ENCODE peak calls at places on chromosomes 1 and 21, in six cellular contexts. E is tibial nerve, B is heart right ventricle, L is OCI-LY7, C is right lobe of liver, S is heart left ventricle. O is an unnamed sample. For H3K4me1, the result is how much of the 10 kb centered on the place peaks cover.

GRCh38 chr1:247681288-247681897 is 1.9 kb upstream of the OR13G1 start:
- DNase-seq in E (peak), B (no peak), L (peak), C (no peak), S (no peak), O (no peak)

GRCh38 chr1:225044258-225044657 is 114.8 kb downstream of the DNAH14 start:
- DNase-seq in E (no peak), B (no peak), L (no peak), C (no peak), S (no peak), O (no peak)

GRCh38 chr1:33300673-33301072 is 20.2 kb downstream of the A3GALT2 start:
- DNase-seq in E (peak), B (peak), L (no peak), C (no peak), S (peak), O (peak)

GRCh38 chr1:36231191-36231590 is 6.9 kb downstream of the THRAP3 start:
- DNase-seq in E (no peak), B (no peak), L (no peak), C (no peak), S (no peak), O (no peak)

GRCh38 chr1:19771350-19771749 is 28.4 kb downstream of the TMCO4 start:
- DNase-seq in E (no peak), B (no peak), L (no peak), C (no peak), S (no peak), O (no peak)

GRCh38 chr1:186212574-186213224 is 162.4 kb downstream of the TPR start:
- DNase-seq in E (peak), B (no peak), L (peak), C (no peak), S (no peak), O (no peak)

GRCh38 chr1:170309389-170310013 is 163.7 kb downstream of the NTMT2 start:
- DNase-seq in E (no peak), B (no peak), L (no peak), C (no peak), S (peak), O (no peak)

GRCh38 chr1:33050221-33051076 is 13.8 kb upstream of the AK2 start:
- DNase-seq in E (no peak), B (no peak), L (no peak), C (no peak), S (no peak), O (no peak)

GRCh38 chr1:215200121-215200520 is 117.6 kb downstream of the KCNK2 start:
- DNase-seq in E (no peak), B (no peak), L (no peak), C (no peak), S (no peak), O (no peak)

GRCh38 chr1:119720866-119721440 is 9.2 kb downstream of the PHGDH start:
- DNase-seq in E (no peak), B (no peak), L (no peak), C (no peak), S (no peak), O (no peak)

GRCh38 chr1:209831615-209832014 is 3.8 kb downstream of the UTP25 start:
- DNase-seq in E (no peak), B (no peak), L (no peak), C (no peak), S (no peak), O (no peak)

GRCh38 chr1:11981378-11982009 is 1.2 kb downstream of the MFN2 start:
- DNase-seq in E (no peak), B (no peak), L (no peak), C (no peak), S (no peak), O (no peak)

GRCh38 chr21:35581640-35582039 is 478.7 kb downstream of the SETD4 start:
- DNase-seq in E (no peak), B (no peak), L (no peak), C (no peak), S (no peak), O (no peak)

GRCh38 chr1:222010306-222010705 is 268.4 kb upstream of the DUSP10 start:
- DNase-seq in E (no peak), B (no peak), L (no peak), C (no peak), S (no peak), O (no peak)

GRCh38 chr1:198686069-198686728 is 47.4 kb downstream of the PTPRC start:
- DNase-seq in E (no peak), B (no peak), L (peak), C (no peak), S (no peak), O (no peak)

GRCh38 chr1:54310439-54311328 is 95.5 kb downstream of the SSBP3 start:
- DNase-seq in E (peak), B (peak), L (peak), C (no peak), S (no peak), O (no peak)

GRCh38 chr1:206967096-206967851 is 3.0 kb downstream of the FCAMR start:
- DNase-seq in E (peak), B (no peak), L (no peak), C (no peak), S (no peak), O (no peak)

GRCh38 chr1:94323311-94324167 is 86.2 kb upstream of the ARHGAP29 start:
- DNase-seq in E (no peak), B (no peak), L (no peak), C (no peak), S (no peak), O (no peak)

GRCh38 chr1:24463756-24464377 is 38.8 kb upstream of the RCAN3 start:
- DNase-seq in E (no peak), B (no peak), L (no peak), C (no peak), S (no peak), O (no peak)

GRCh38 chr1:212287261-212287895 is 2.2 kb downstream of the PPP2R5A start:
- DNase-seq in E (no peak), B (no peak), L (peak), C (no peak), S (no peak), O (no peak)

GRCh38 chr1:236997882-236998281 is 6.4 kb downstream of the MT1HL1 start:
- DNase-seq in E (no peak), B (peak), L (no peak), C (no peak), S (peak), O (peak)

GRCh38 chr1:53107570-53108322 is 34.7 kb downstream of the SLC1A7 start:
- DNase-seq in E (no peak), B (no peak), L (no peak), C (no peak), S (no peak), O (no peak)

GRCh38 chr1:165495811-165496143 is 48.0 kb upstream of the LRRC52 start:
- DNase-seq in E (no peak), B (no peak), L (no peak), C (no peak), S (no peak), O (no peak)

GRCh38 chr1:224212618-224213037 is 29.6 kb downstream of the DEGS1 start:
- DNase-seq in E (no peak), B (no peak), L (no peak), C (no peak), S (no peak), O (no peak)

GRCh38 chr1:29384496-29385015 is 148.2 kb downstream of the PTPRU start:
- DNase-seq in E (no peak), B (no peak), L (no peak), C (no peak), S (no peak), O (no peak)

GRCh38 chr1:38027201-38028104 is 14.9 kb downstream of the UTP11 start:
- DNase-seq in E (no peak), B (no peak), L (no peak), C (no peak), S (no peak), O (no peak)
- H3K4me1 ChIP-seq in E (under half), B (under half), L (under half), C (under half), S (under half), O (under half)

GRCh38 chr1:38559180-38559874 is 300.2 kb downstream of the RRAGC start:
- DNase-seq in E (no peak), B (no peak), L (peak), C (no peak), S (no peak), O (no peak)
- H3K4me3 ChIP-seq in E (no peak), B (no peak), L (no peak), C (no peak), S (no peak), O (no peak)

DNA sequence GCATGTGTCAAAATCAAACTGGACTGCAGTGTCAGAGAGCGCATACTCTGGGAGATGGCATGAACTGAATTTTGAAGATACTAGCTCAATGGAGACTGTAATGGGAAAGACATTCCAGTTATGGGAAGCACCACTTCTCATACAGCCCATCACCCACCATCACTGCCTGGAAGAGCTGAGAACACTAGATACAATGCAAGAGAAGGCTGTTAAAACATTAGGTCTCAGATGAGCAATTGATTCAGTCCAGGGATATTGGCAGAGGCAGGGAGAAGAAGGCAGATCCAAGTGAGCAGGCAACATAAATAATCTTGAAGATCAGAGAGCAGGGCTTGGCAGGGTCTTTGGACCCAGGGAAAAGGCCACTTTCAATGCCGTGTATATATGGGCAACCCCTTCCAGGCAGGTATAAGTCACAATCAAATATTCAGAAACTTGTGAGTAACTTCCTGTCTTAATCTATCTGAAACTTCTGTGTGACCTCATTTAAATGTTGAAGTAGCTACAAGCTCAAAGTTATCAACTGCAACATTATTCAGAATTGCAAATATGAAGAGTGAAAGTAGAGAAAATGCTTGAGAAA is 290.3 kb upstream of the SGIP1 start:
- DNase-seq in E (no peak), B (no peak), L (no peak), C (no peak), S (no peak), O (no peak)
- H3K4me1 ChIP-seq in E (under half), B (under half), L (under half), C (under half), S (under half), O (under half)

DNA sequence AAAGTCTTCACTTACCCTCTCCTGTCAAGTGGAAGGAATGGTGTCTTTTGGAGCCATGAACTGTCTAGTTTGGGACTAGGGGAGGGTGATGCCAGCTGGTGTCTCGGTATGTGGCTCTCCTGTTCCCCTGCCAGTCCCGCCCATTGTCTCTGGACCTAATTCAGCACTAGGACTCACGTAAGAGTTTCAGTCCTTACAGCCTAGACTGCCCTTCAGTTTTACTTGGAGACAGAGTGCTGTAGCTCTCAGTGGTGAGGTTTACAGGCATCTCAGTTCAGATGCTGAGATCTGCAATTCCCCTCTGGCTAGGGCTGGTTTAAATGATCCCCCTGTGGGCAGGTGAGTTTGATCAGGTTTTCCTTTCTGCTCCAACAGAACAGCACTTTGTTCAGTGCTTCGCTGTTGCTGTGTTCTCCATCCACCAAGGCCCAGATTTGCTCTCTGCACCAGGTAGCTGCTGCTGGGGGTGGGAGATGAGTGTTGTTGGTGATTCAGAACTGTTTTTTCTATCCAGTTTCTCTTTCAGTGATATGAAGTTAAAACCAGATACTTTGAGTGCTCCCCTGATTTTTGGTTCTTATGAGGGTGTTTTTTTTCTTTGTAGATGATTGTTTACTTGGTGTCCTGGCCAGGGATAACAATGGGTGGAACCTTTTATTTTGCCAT is 198.3 kb upstream of the RNPC3 start:
- DNase-seq in E (no peak), B (no peak), L (no peak), C (no peak), S (no peak), O (no peak)
- H3K4me3 ChIP-seq in E (no peak), B (no peak), L (no peak), C (no peak), S (no peak), O (no peak)

GRCh38 chr21:44874240-44874496 is 678 bp upstream of the PTTG1IP start:
- DNase-seq in E (no peak), B (no peak), L (no peak), C (no peak), S (no peak), O (no peak)

GRCh38 chr21:44874497-44875331 is 1.2 kb upstream of the PTTG1IP start:
- DNase-seq in E (peak), B (peak), L (peak), C (peak), S (peak), O (peak)

GRCh38 chr21:44872568-44873355 is 728 bp downstream of the PTTG1IP start:
- DNase-seq in E (no peak), B (peak), L (peak), C (peak), S (no peak), O (peak)

GRCh38 chr21:44872266-44872567 is 1.3 kb downstream of the PTTG1IP start:
- DNase-seq in E (no peak), B (no peak), L (peak), C (no peak), S (no peak), O (no peak)

DNA sequence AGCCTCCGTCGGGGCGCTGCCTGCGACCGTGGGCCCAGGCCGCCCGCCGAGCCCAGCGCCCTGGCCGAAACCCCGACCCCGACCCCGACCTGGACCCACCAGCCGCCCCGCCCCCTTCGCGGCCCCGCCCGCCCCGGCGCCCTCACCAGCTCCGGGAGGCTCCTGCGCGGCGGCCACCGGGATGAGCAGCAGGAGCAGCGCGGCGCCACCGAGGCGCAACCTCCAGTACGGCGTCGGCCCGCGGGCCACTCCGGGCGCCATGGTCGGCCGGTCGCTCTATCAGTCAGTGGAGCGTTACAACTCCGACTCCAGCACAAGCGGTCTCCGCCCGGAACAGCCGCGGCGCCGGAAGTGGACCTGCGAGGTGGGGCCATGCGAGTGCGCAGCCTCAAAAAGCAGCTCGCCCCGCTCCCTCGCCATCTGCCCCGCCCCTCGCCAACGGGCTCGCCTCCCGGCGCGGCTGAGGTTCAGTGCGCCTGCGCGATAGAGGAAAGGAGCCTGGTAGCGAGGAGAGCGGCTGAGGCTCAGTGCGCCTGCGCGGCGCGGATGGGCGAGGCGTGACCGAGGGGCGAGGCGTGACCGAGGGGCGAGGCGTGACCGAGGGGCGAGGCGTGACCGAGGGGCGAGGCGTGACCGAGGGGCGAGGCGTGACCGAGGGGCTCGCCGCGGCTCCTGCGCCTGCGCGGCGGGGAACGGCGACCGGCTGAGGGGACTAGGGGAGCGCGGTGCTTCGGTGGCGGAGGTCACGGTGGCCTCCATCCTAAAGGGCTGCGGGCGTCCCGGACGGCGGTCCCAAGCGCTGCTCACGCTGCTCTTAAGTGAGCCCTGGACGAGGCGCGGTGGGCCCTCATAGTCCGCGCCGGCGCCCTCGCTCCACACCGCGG is at the start of gene PTTG1IP:
- DNase-seq in E (peak), B (peak), L (peak), C (peak), S (peak), O (peak)
- H3K4me1 ChIP-seq in E (under half), B (under half), L (under half), C (half or more), S (under half), O (under half)

GRCh38 chr21:31686272-31686913 is 26.9 kb downstream of the SOD1 start:
- DNase-seq in E (no peak), B (no peak), L (no peak), C (no peak), S (no peak), O (no peak)

GRCh38 chr21:31678478-31678877 is 19.0 kb downstream of the SOD1 start:
- DNase-seq in E (no peak), B (no peak), L (no peak), C (no peak), S (no peak), O (no peak)

GRCh38 chr21:31683029-31683428 is 23.5 kb downstream of the SOD1 start:
- DNase-seq in E (no peak), B (no peak), L (no peak), C (no peak), S (no peak), O (no peak)

GRCh38 chr21:31684918-31685317 is 25.4 kb downstream of the SOD1 start:
- DNase-seq in E (no peak), B (no peak), L (no peak), C (no peak), S (no peak), O (no peak)

GRCh38 chr21:31682625-31683024 is 23.1 kb downstream of the SOD1 start:
- DNase-seq in E (no peak), B (no peak), L (no peak), C (no peak), S (no peak), O (no peak)
- H3K4me3 ChIP-seq in E (no peak), B (no peak), L (no peak), C (no peak), S (no peak), O (no peak)

GRCh38 chr1:204921855-204922516 is 51.3 kb downstream of the NFASC start:
- DNase-seq in E (no peak), B (no peak), L (no peak), C (no peak), S (no peak), O (no peak)
- H3K4me1 ChIP-seq in E (under half), B (under half), L (under half), C (under half), S (under half), O (under half)

O was measured in aorta.